ENCODE peak calls at places on chromosomes 2 and 18, in four cellular contexts. A is K562, Z is GM12878, O is HL-60. G is an unnamed sample.

GRCh38 chr2:25159947-25160346 is 8.4 kb downstream of the POMC start:
- DNase-seq in A (peak), Z (no peak), O (no peak), G (peak)

GRCh38 chr2:19078709-19079108 is 279.7 kb downstream of the OSR1 start:
- DNase-seq in A (no peak), Z (no peak), O (no peak), G (no peak)

GRCh38 chr2:173749315-173749714 is 215.9 kb downstream of the SP3 start:
- DNase-seq in A (no peak), Z (no peak), O (no peak), G (no peak)

GRCh38 chr18:58728719-58729118 is 57.5 kb downstream of the MALT1 start:
- DNase-seq in A (no peak), Z (no peak), O (no peak), G (no peak)

GRCh38 chr2:241935314-241935713 is 65.8 kb downstream of the RTP5 start:
- DNase-seq in A (peak), Z (no peak), O (no peak), G (no peak)

GRCh38 chr2:158412206-158412605 is 44.3 kb downstream of the CCDC148 start:
- DNase-seq in A (no peak), Z (no peak), O (no peak), G (no peak)

GRCh38 chr2:126687086-126687485 is 31.1 kb downstream of the GYPC start:
- DNase-seq in A (no peak), Z (no peak), O (no peak), G (no peak)

GRCh38 chr18:58045265-58046086 is 1.4 kb downstream of the NEDD4L start:
- DNase-seq in A (peak), Z (no peak), O (no peak), G (no peak)

GRCh38 chr2:611519-611918 is 65.7 kb downstream of the TMEM18 start:
- DNase-seq in A (no peak), Z (no peak), O (no peak), G (no peak)

GRCh38 chr2:119255760-119256573 is 32.3 kb downstream of the STEAP3 start:
- DNase-seq in A (peak), Z (no peak), O (no peak), G (no peak)

GRCh38 chr2:1694371-1695271 is 49.7 kb downstream of the PXDN start:
- DNase-seq in A (no peak), Z (no peak), O (no peak), G (no peak)

GRCh38 chr2:230957756-230958391 is 32.8 kb upstream of the GPR55 start:
- DNase-seq in A (no peak), Z (no peak), O (no peak), G (no peak)

GRCh38 chr2:230955163-230955779 is 30.2 kb upstream of the GPR55 start:
- DNase-seq in A (no peak), Z (no peak), O (no peak), G (no peak)

GRCh38 chr2:230954738-230955137 is 29.7 kb upstream of the GPR55 start:
- DNase-seq in A (no peak), Z (no peak), O (no peak), G (no peak)

GRCh38 chr2:230958803-230959756 is 34.0 kb upstream of the GPR55 start:
- DNase-seq in A (no peak), Z (no peak), O (no peak), G (no peak)

GRCh38 chr2:230956827-230957755 is 32.0 kb upstream of the GPR55 start:
- DNase-seq in A (peak), Z (peak), O (no peak), G (no peak)
- TF ChIP-seq SPI1 in A (no peak), Z (no peak), O (no peak), G (no peak)

GRCh38 chr18:79950440-79951341 is 762 bp downstream of the SLC66A2 start:
- DNase-seq in A (peak), Z (no peak), O (no peak), G (peak)
- TF ChIP-seq SPI1 in A (no peak), Z (no peak), O (no peak), G (no peak)

GRCh38 chr2:16653083-16653375 is 12.6 kb downstream of the CYRIA start:
- DNase-seq in A (no peak), Z (no peak), O (no peak), G (no peak)
- TF ChIP-seq SPI1 in A (no peak), Z (no peak), O (no peak), G (no peak)

DNA sequence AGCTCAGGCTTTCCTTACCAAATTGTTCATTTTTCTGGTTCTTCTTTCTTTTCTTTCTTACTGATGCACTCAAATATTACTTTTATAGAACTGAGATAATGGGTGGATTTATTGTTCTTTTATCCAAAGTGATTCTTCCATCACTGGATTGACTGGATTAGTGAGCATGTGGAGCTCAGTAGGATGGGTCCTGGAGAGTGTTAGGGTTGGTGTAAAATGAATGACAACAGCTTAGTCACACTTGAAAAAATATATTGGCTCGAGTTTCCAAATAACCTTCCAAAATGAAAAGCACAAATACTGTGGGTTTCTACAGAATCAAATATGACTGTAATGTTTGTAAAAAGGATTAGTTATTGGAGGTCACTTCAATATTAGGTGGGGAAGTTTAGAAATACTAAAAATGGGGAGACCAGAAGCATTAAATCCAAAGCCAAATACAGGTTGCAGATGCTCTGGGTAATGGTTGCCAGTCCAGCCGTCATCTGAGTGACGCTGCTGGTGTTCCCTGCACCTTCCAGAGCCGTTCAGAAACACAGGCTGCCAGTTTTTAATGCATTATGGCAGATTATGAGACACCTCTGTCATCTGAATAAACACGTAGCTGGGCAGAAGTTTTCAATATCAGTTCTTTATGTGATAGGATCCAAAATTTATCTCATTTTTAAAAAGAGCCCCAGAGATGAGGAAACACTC is 294.8 kb upstream of the NRP2 start:
- DNase-seq in A (no peak), Z (no peak), O (no peak), G (no peak)
- TF ChIP-seq SPI1 in A (no peak), Z (no peak), O (no peak), G (no peak)

G was measured in GM12891.